ENCODE peak calls at places on chromosomes 6 and 20, in nine cellular contexts. One of them, this sample, is unnamed.

GRCh38 chr20:17036546-17036945 is 190.3 kb upstream of the PCSK2 start:
- DNase-seq in SJSA1: no peak
- DNase-seq in stimulated activated effector memory CD8-positive, alpha-beta T cell treated with anti-CD3 and anti-CD28 coated beads, Interleukin-12 subunit alpha, Interleukin-12 subunit beta, amount 100 ng/mL, for 72 hours: no peak
- DNase-seq in AG04450: no peak
- DNase-seq in PC-3: no peak
- DNase-seq in astrocyte of the spinal cord: no peak
- DNase-seq in OCI-LY7: no peak
- DNase-seq in aorta: no peak
- DNase-seq in fibroblast of lung: peak; percentile 55
- DNase-seq in this sample: no peak

GRCh38 chr6:151325075-151326050 is 66.0 kb downstream of the ZBTB2 start:
- DNase-seq in stimulated activated effector memory CD8-positive, alpha-beta T cell treated with anti-CD3 and anti-CD28 coated beads, Interleukin-12 subunit alpha, Interleukin-12 subunit beta, amount 100 ng/mL, for 72 hours: no peak
- DNase-seq in SJSA1: peak; percentile 24
- DNase-seq in fibroblast of lung: peak; percentile 71
- DNase-seq in AG04450: no peak
- DNase-seq in aorta: peak; percentile 91
- DNase-seq in astrocyte of the spinal cord: peak; percentile 79
- DNase-seq in PC-3: peak; percentile 68
- DNase-seq in OCI-LY7: no peak
- DNase-seq in this sample: peak; percentile 77

GRCh38 chr20:46129955-46130481 is 11.9 kb downstream of the CD40 start:
- DNase-seq in aorta: peak; percentile 59
- DNase-seq in AG04450: no peak
- DNase-seq in fibroblast of lung: no peak
- DNase-seq in astrocyte of the spinal cord: no peak
- DNase-seq in stimulated activated effector memory CD8-positive, alpha-beta T cell treated with anti-CD3 and anti-CD28 coated beads, Interleukin-12 subunit alpha, Interleukin-12 subunit beta, amount 100 ng/mL, for 72 hours: no peak
- DNase-seq in PC-3: no peak
- DNase-seq in SJSA1: no peak
- DNase-seq in OCI-LY7: no peak
- DNase-seq in this sample: no peak

GRCh38 chr20:17790308-17790707 is 90.5 kb downstream of the BANF2 start:
- DNase-seq in SJSA1: no peak
- DNase-seq in AG04450: no peak
- DNase-seq in astrocyte of the spinal cord: peak; percentile 29
- DNase-seq in PC-3: no peak
- DNase-seq in aorta: no peak
- DNase-seq in stimulated activated effector memory CD8-positive, alpha-beta T cell treated with anti-CD3 and anti-CD28 coated beads, Interleukin-12 subunit alpha, Interleukin-12 subunit beta, amount 100 ng/mL, for 72 hours: no peak
- DNase-seq in fibroblast of lung: no peak
- DNase-seq in OCI-LY7: no peak
- DNase-seq in this sample: no peak

GRCh38 chr6:11785953-11786579 is 7.5 kb upstream of the ADTRP start:
- DNase-seq in SJSA1: no peak
- DNase-seq in fibroblast of lung: no peak
- DNase-seq in aorta: no peak
- DNase-seq in AG04450: no peak
- DNase-seq in astrocyte of the spinal cord: no peak
- DNase-seq in OCI-LY7: no peak
- DNase-seq in stimulated activated effector memory CD8-positive, alpha-beta T cell treated with anti-CD3 and anti-CD28 coated beads, Interleukin-12 subunit alpha, Interleukin-12 subunit beta, amount 100 ng/mL, for 72 hours: peak; percentile 25
- DNase-seq in PC-3: no peak
- DNase-seq in this sample: no peak

GRCh38 chr6:47221565-47221964 is 88.1 kb downstream of the TNFRSF21 start:
- DNase-seq in AG04450: no peak
- DNase-seq in stimulated activated effector memory CD8-positive, alpha-beta T cell treated with anti-CD3 and anti-CD28 coated beads, Interleukin-12 subunit alpha, Interleukin-12 subunit beta, amount 100 ng/mL, for 72 hours: no peak
- DNase-seq in PC-3: no peak
- DNase-seq in OCI-LY7: no peak
- DNase-seq in SJSA1: no peak
- DNase-seq in aorta: no peak
- DNase-seq in fibroblast of lung: no peak
- DNase-seq in astrocyte of the spinal cord: no peak
- DNase-seq in this sample: no peak

GRCh38 chr6:21045135-21045616 is 510.9 kb downstream of the CDKAL1 start:
- DNase-seq in SJSA1: no peak
- DNase-seq in fibroblast of lung: peak; percentile 77
- DNase-seq in PC-3: no peak
- DNase-seq in AG04450: no peak
- DNase-seq in astrocyte of the spinal cord: no peak
- DNase-seq in OCI-LY7: no peak
- DNase-seq in stimulated activated effector memory CD8-positive, alpha-beta T cell treated with anti-CD3 and anti-CD28 coated beads, Interleukin-12 subunit alpha, Interleukin-12 subunit beta, amount 100 ng/mL, for 72 hours: no peak
- DNase-seq in aorta: no peak
- DNase-seq in this sample: no peak

GRCh38 chr6:129501401-129502051 is 208.5 kb downstream of the ARHGAP18 start:
- DNase-seq in stimulated activated effector memory CD8-positive, alpha-beta T cell treated with anti-CD3 and anti-CD28 coated beads, Interleukin-12 subunit alpha, Interleukin-12 subunit beta, amount 100 ng/mL, for 72 hours: no peak
- DNase-seq in astrocyte of the spinal cord: peak; percentile 100
- DNase-seq in aorta: peak; percentile 78
- DNase-seq in SJSA1: peak; percentile 83
- DNase-seq in PC-3: peak; percentile 91
- DNase-seq in OCI-LY7: no peak
- DNase-seq in fibroblast of lung: peak; percentile 99
- DNase-seq in AG04450: peak; percentile 89
- DNase-seq in this sample: peak; percentile 69

GRCh38 chr20:57043669-57044268 is 222.7 kb downstream of the BMP7 start:
- DNase-seq in SJSA1: no peak
- DNase-seq in PC-3: no peak
- DNase-seq in AG04450: no peak
- DNase-seq in fibroblast of lung: no peak
- DNase-seq in aorta: no peak
- DNase-seq in OCI-LY7: no peak
- DNase-seq in stimulated activated effector memory CD8-positive, alpha-beta T cell treated with anti-CD3 and anti-CD28 coated beads, Interleukin-12 subunit alpha, Interleukin-12 subunit beta, amount 100 ng/mL, for 72 hours: no peak
- DNase-seq in astrocyte of the spinal cord: no peak
- DNase-seq in this sample: no peak

GRCh38 chr20:34364013-34364382 is 925 bp downstream of the ITCH start:
- DNase-seq in aorta: no peak
- DNase-seq in astrocyte of the spinal cord: peak; percentile 63
- DNase-seq in SJSA1: no peak
- DNase-seq in fibroblast of lung: peak; percentile 56
- DNase-seq in stimulated activated effector memory CD8-positive, alpha-beta T cell treated with anti-CD3 and anti-CD28 coated beads, Interleukin-12 subunit alpha, Interleukin-12 subunit beta, amount 100 ng/mL, for 72 hours: no peak
- DNase-seq in AG04450: no peak
- DNase-seq in PC-3: peak; percentile 49
- DNase-seq in OCI-LY7: peak; percentile 18
- DNase-seq in this sample: peak; percentile 33

GRCh38 chr6:134910596-134910935 is 39.3 kb downstream of the ALDH8A1 start:
- DNase-seq in stimulated activated effector memory CD8-positive, alpha-beta T cell treated with anti-CD3 and anti-CD28 coated beads, Interleukin-12 subunit alpha, Interleukin-12 subunit beta, amount 100 ng/mL, for 72 hours: no peak
- DNase-seq in aorta: no peak
- DNase-seq in OCI-LY7: no peak
- DNase-seq in AG04450: no peak
- DNase-seq in fibroblast of lung: peak; percentile 17
- DNase-seq in PC-3: no peak
- DNase-seq in SJSA1: no peak
- DNase-seq in astrocyte of the spinal cord: no peak
- DNase-seq in this sample: no peak

GRCh38 chr20:3777726-3778629 is 3.3 kb downstream of the SPEF1 start:
- DNase-seq in OCI-LY7: no peak
- DNase-seq in fibroblast of lung: no peak
- DNase-seq in aorta: peak; percentile 91
- DNase-seq in SJSA1: no peak
- DNase-seq in PC-3: peak; percentile 24
- DNase-seq in AG04450: no peak
- DNase-seq in stimulated activated effector memory CD8-positive, alpha-beta T cell treated with anti-CD3 and anti-CD28 coated beads, Interleukin-12 subunit alpha, Interleukin-12 subunit beta, amount 100 ng/mL, for 72 hours: peak; percentile 45
- DNase-seq in astrocyte of the spinal cord: no peak
- DNase-seq in this sample: peak; percentile 84

GRCh38 chr20:61991476-61991875 is 74.2 kb downstream of the TAF4 start:
- DNase-seq in stimulated activated effector memory CD8-positive, alpha-beta T cell treated with anti-CD3 and anti-CD28 coated beads, Interleukin-12 subunit alpha, Interleukin-12 subunit beta, amount 100 ng/mL, for 72 hours: no peak
- DNase-seq in aorta: no peak
- DNase-seq in SJSA1: no peak
- DNase-seq in fibroblast of lung: no peak
- DNase-seq in PC-3: no peak
- DNase-seq in AG04450: no peak
- DNase-seq in OCI-LY7: no peak
- DNase-seq in astrocyte of the spinal cord: no peak
- DNase-seq in this sample: no peak

GRCh38 chr20:52192296-52193007 is 873 bp upstream of the ZFP64 start:
- DNase-seq in SJSA1: no peak
- DNase-seq in stimulated activated effector memory CD8-positive, alpha-beta T cell treated with anti-CD3 and anti-CD28 coated beads, Interleukin-12 subunit alpha, Interleukin-12 subunit beta, amount 100 ng/mL, for 72 hours: no peak
- DNase-seq in PC-3: peak; percentile 64
- DNase-seq in AG04450: no peak
- DNase-seq in fibroblast of lung: no peak
- DNase-seq in astrocyte of the spinal cord: peak; percentile 6
- DNase-seq in OCI-LY7: peak; percentile 59
- DNase-seq in aorta: no peak
- DNase-seq in this sample: peak; percentile 34

GRCh38 chr6:149963212-149963461 is 606 bp upstream of the ULBP1 start:
- DNase-seq in fibroblast of lung: peak; percentile 55
- DNase-seq in SJSA1: no peak
- DNase-seq in astrocyte of the spinal cord: peak; percentile 50
- DNase-seq in OCI-LY7: peak; percentile 29
- DNase-seq in aorta: no peak
- DNase-seq in AG04450: no peak
- DNase-seq in PC-3: peak; percentile 58
- DNase-seq in stimulated activated effector memory CD8-positive, alpha-beta T cell treated with anti-CD3 and anti-CD28 coated beads, Interleukin-12 subunit alpha, Interleukin-12 subunit beta, amount 100 ng/mL, for 72 hours: no peak
- DNase-seq in this sample: peak; percentile 27

GRCh38 chr6:127069659-127070279 is 48.7 kb upstream of the RSPO3 start:
- DNase-seq in OCI-LY7: peak; percentile 21
- DNase-seq in aorta: no peak
- DNase-seq in stimulated activated effector memory CD8-positive, alpha-beta T cell treated with anti-CD3 and anti-CD28 coated beads, Interleukin-12 subunit alpha, Interleukin-12 subunit beta, amount 100 ng/mL, for 72 hours: no peak
- DNase-seq in fibroblast of lung: peak; percentile 40
- DNase-seq in astrocyte of the spinal cord: peak; percentile 59
- DNase-seq in AG04450: no peak
- DNase-seq in PC-3: peak; percentile 42
- DNase-seq in SJSA1: peak; percentile 30
- DNase-seq in this sample: peak; percentile 17

GRCh38 chr6:27296106-27296783 is 15.8 kb downstream of the POM121L2 start:
- DNase-seq in AG04450: no peak
- DNase-seq in stimulated activated effector memory CD8-positive, alpha-beta T cell treated with anti-CD3 and anti-CD28 coated beads, Interleukin-12 subunit alpha, Interleukin-12 subunit beta, amount 100 ng/mL, for 72 hours: no peak
- DNase-seq in OCI-LY7: no peak
- DNase-seq in PC-3: peak; percentile 55
- DNase-seq in aorta: no peak
- DNase-seq in astrocyte of the spinal cord: peak; percentile 31
- DNase-seq in fibroblast of lung: peak; percentile 55
- DNase-seq in SJSA1: no peak
- DNase-seq in this sample: peak; percentile 57

GRCh38 chr6:42093582-42094329 is 43.4 kb downstream of the TAF8 start:
- DNase-seq in stimulated activated effector memory CD8-positive, alpha-beta T cell treated with anti-CD3 and anti-CD28 coated beads, Interleukin-12 subunit alpha, Interleukin-12 subunit beta, amount 100 ng/mL, for 72 hours: no peak
- DNase-seq in OCI-LY7: no peak
- DNase-seq in fibroblast of lung: no peak
- DNase-seq in aorta: no peak
- DNase-seq in astrocyte of the spinal cord: no peak
- DNase-seq in AG04450: no peak
- DNase-seq in SJSA1: no peak
- DNase-seq in PC-3: peak; percentile 18
- DNase-seq in this sample: no peak

GRCh38 chr6:6251555-6252280 is 68.7 kb downstream of the F13A1 start:
- DNase-seq in PC-3: no peak
- DNase-seq in stimulated activated effector memory CD8-positive, alpha-beta T cell treated with anti-CD3 and anti-CD28 coated beads, Interleukin-12 subunit alpha, Interleukin-12 subunit beta, amount 100 ng/mL, for 72 hours: no peak
- DNase-seq in astrocyte of the spinal cord: no peak
- DNase-seq in fibroblast of lung: no peak
- DNase-seq in AG04450: no peak
- DNase-seq in aorta: no peak
- DNase-seq in SJSA1: no peak
- DNase-seq in OCI-LY7: no peak
- DNase-seq in this sample: no peak

GRCh38 chr20:58664883-58665282 is 13.8 kb downstream of the STX16 start:
- DNase-seq in OCI-LY7: no peak
- DNase-seq in stimulated activated effector memory CD8-positive, alpha-beta T cell treated with anti-CD3 and anti-CD28 coated beads, Interleukin-12 subunit alpha, Interleukin-12 subunit beta, amount 100 ng/mL, for 72 hours: no peak
- DNase-seq in AG04450: no peak
- DNase-seq in astrocyte of the spinal cord: no peak
- DNase-seq in SJSA1: no peak
- DNase-seq in aorta: no peak
- DNase-seq in PC-3: no peak
- DNase-seq in fibroblast of lung: no peak
- DNase-seq in this sample: no peak

GRCh38 chr6:1641391-1641790 is 31.7 kb downstream of the FOXC1 start:
- DNase-seq in astrocyte of the spinal cord: no peak
- DNase-seq in SJSA1: no peak
- DNase-seq in PC-3: peak; percentile 91
- DNase-seq in aorta: no peak
- DNase-seq in AG04450: no peak
- DNase-seq in OCI-LY7: no peak
- DNase-seq in fibroblast of lung: peak; percentile 8
- DNase-seq in stimulated activated effector memory CD8-positive, alpha-beta T cell treated with anti-CD3 and anti-CD28 coated beads, Interleukin-12 subunit alpha, Interleukin-12 subunit beta, amount 100 ng/mL, for 72 hours: no peak
- DNase-seq in this sample: no peak

GRCh38 chr6:22827760-22828159 is 258.4 kb downstream of the HDGFL1 start:
- DNase-seq in AG04450: no peak
- DNase-seq in PC-3: no peak
- DNase-seq in OCI-LY7: no peak
- DNase-seq in stimulated activated effector memory CD8-positive, alpha-beta T cell treated with anti-CD3 and anti-CD28 coated beads, Interleukin-12 subunit alpha, Interleukin-12 subunit beta, amount 100 ng/mL, for 72 hours: no peak
- DNase-seq in fibroblast of lung: peak; percentile 61
- DNase-seq in astrocyte of the spinal cord: no peak
- DNase-seq in SJSA1: no peak
- DNase-seq in aorta: no peak
- DNase-seq in this sample: no peak

GRCh38 chr6:34065470-34066283 is 80.2 kb downstream of the GRM4 start:
- DNase-seq in OCI-LY7: no peak
- DNase-seq in fibroblast of lung: no peak
- DNase-seq in stimulated activated effector memory CD8-positive, alpha-beta T cell treated with anti-CD3 and anti-CD28 coated beads, Interleukin-12 subunit alpha, Interleukin-12 subunit beta, amount 100 ng/mL, for 72 hours: no peak
- DNase-seq in PC-3: no peak
- DNase-seq in SJSA1: no peak
- DNase-seq in aorta: no peak
- DNase-seq in AG04450: no peak
- DNase-seq in astrocyte of the spinal cord: no peak
- DNase-seq in this sample: no peak

GRCh38 chr6:129843573-129843972 is 17.5 kb downstream of the TMEM244 start:
- DNase-seq in OCI-LY7: no peak
- DNase-seq in PC-3: peak; percentile 4
- DNase-seq in astrocyte of the spinal cord: no peak
- DNase-seq in stimulated activated effector memory CD8-positive, alpha-beta T cell treated with anti-CD3 and anti-CD28 coated beads, Interleukin-12 subunit alpha, Interleukin-12 subunit beta, amount 100 ng/mL, for 72 hours: no peak
- DNase-seq in aorta: no peak
- DNase-seq in AG04450: no peak
- DNase-seq in fibroblast of lung: peak; percentile 27
- DNase-seq in SJSA1: no peak
- DNase-seq in this sample: no peak

GRCh38 chr20:24166127-24166389 is 177.5 kb upstream of the GGTLC1 start:
- DNase-seq in PC-3: no peak
- DNase-seq in stimulated activated effector memory CD8-positive, alpha-beta T cell treated with anti-CD3 and anti-CD28 coated beads, Interleukin-12 subunit alpha, Interleukin-12 subunit beta, amount 100 ng/mL, for 72 hours: no peak
- DNase-seq in fibroblast of lung: no peak
- DNase-seq in OCI-LY7: no peak
- DNase-seq in aorta: no peak
- DNase-seq in SJSA1: no peak
- DNase-seq in AG04450: no peak
- DNase-seq in astrocyte of the spinal cord: no peak
- DNase-seq in this sample: no peak

GRCh38 chr20:8535403-8536003 is 403.4 kb downstream of the PLCB1 start:
- DNase-seq in SJSA1: peak; percentile 5
- DNase-seq in stimulated activated effector memory CD8-positive, alpha-beta T cell treated with anti-CD3 and anti-CD28 coated beads, Interleukin-12 subunit alpha, Interleukin-12 subunit beta, amount 100 ng/mL, for 72 hours: no peak
- DNase-seq in AG04450: no peak
- DNase-seq in aorta: no peak
- DNase-seq in OCI-LY7: peak; percentile 69
- DNase-seq in fibroblast of lung: no peak
- DNase-seq in PC-3: peak; percentile 35
- DNase-seq in astrocyte of the spinal cord: no peak
- DNase-seq in this sample: peak; percentile 14

GRCh38 chr20:40669692-40670091 is 19.3 kb downstream of the MAFB start:
- DNase-seq in aorta: no peak
- DNase-seq in PC-3: no peak
- DNase-seq in OCI-LY7: no peak
- DNase-seq in stimulated activated effector memory CD8-positive, alpha-beta T cell treated with anti-CD3 and anti-CD28 coated beads, Interleukin-12 subunit alpha, Interleukin-12 subunit beta, amount 100 ng/mL, for 72 hours: no peak
- DNase-seq in AG04450: no peak
- DNase-seq in astrocyte of the spinal cord: no peak
- DNase-seq in fibroblast of lung: no peak
- DNase-seq in SJSA1: no peak
- DNase-seq in this sample: no peak

GRCh38 chr20:22825546-22825945 is 209.6 kb upstream of the SSTR4 start:
- DNase-seq in PC-3: no peak
- DNase-seq in OCI-LY7: no peak
- DNase-seq in aorta: no peak
- DNase-seq in stimulated activated effector memory CD8-positive, alpha-beta T cell treated with anti-CD3 and anti-CD28 coated beads, Interleukin-12 subunit alpha, Interleukin-12 subunit beta, amount 100 ng/mL, for 72 hours: no peak
- DNase-seq in fibroblast of lung: no peak
- DNase-seq in astrocyte of the spinal cord: no peak
- DNase-seq in SJSA1: no peak
- DNase-seq in AG04450: no peak
- DNase-seq in this sample: no peak

GRCh38 chr6:75282706-75283105 is 1.9 kb downstream of the TMEM30A start:
- DNase-seq in SJSA1: no peak
- DNase-seq in fibroblast of lung: peak; percentile 31
- DNase-seq in AG04450: no peak
- DNase-seq in astrocyte of the spinal cord: no peak
- DNase-seq in PC-3: peak; percentile 23
- DNase-seq in OCI-LY7: no peak
- DNase-seq in aorta: no peak
- DNase-seq in stimulated activated effector memory CD8-positive, alpha-beta T cell treated with anti-CD3 and anti-CD28 coated beads, Interleukin-12 subunit alpha, Interleukin-12 subunit beta, amount 100 ng/mL, for 72 hours: no peak
- DNase-seq in this sample: no peak

GRCh38 chr6:84685983-84686584 is 78.3 kb downstream of the TBX18 start:
- DNase-seq in astrocyte of the spinal cord: no peak
- DNase-seq in AG04450: no peak
- DNase-seq in SJSA1: no peak
- DNase-seq in aorta: no peak
- DNase-seq in fibroblast of lung: no peak
- DNase-seq in PC-3: peak; percentile 74
- DNase-seq in OCI-LY7: peak; percentile 27
- DNase-seq in stimulated activated effector memory CD8-positive, alpha-beta T cell treated with anti-CD3 and anti-CD28 coated beads, Interleukin-12 subunit alpha, Interleukin-12 subunit beta, amount 100 ng/mL, for 72 hours: no peak
- DNase-seq in this sample: no peak